ENCODE peak calls at places on chromosome 21, in four cellular contexts. One of them, this sample, is unnamed.

GRCh38 chr21:39155578-39155977 is 27.7 kb downstream of the PSMG1 start:
- DNase-seq in HepG2: no peak
- DNase-seq in A549: no peak
- DNase-seq in K562: no peak
- DNase-seq in this sample: no peak

GRCh38 chr21:17679002-17679600 is 66.4 kb upstream of the BTG3 start:
- DNase-seq in HepG2: peak
- DNase-seq in K562: peak
- DNase-seq in A549: peak
- DNase-seq in this sample: no peak

GRCh38 chr21:14913576-14914146 is 151.1 kb downstream of the NRIP1 start:
- DNase-seq in A549: no peak
- DNase-seq in K562: no peak
- DNase-seq in HepG2: no peak
- DNase-seq in this sample: no peak

GRCh38 chr21:17343055-17343454 is 169.8 kb upstream of the CXADR start:
- DNase-seq in A549: no peak
- DNase-seq in K562: no peak
- DNase-seq in HepG2: peak
- DNase-seq in this sample: no peak

GRCh38 chr21:28393279-28393678 is 599.4 kb downstream of the LTN1 start:
- DNase-seq in HepG2: no peak
- DNase-seq in K562: no peak
- DNase-seq in A549: no peak
- DNase-seq in this sample: no peak

GRCh38 chr21:43284700-43285099 is 115.9 kb downstream of the CRYAA start:
- DNase-seq in K562: no peak
- DNase-seq in HepG2: no peak
- DNase-seq in A549: no peak
- DNase-seq in this sample: no peak

GRCh38 chr21:18373631-18374030 is 30.0 kb downstream of the TMPRSS15 start:
- DNase-seq in A549: no peak
- DNase-seq in K562: no peak
- DNase-seq in HepG2: no peak
- DNase-seq in this sample: no peak

GRCh38 chr21:25385912-25386474 is 221.3 kb downstream of the MRPL39 start:
- DNase-seq in K562: peak
- DNase-seq in A549: peak
- DNase-seq in HepG2: peak
- DNase-seq in this sample: peak

GRCh38 chr21:42366292-42367010 is at the start of gene TFF1:
- DNase-seq in A549: peak
- DNase-seq in K562: no peak
- DNase-seq in HepG2: peak
- DNase-seq in this sample: no peak

DNA sequence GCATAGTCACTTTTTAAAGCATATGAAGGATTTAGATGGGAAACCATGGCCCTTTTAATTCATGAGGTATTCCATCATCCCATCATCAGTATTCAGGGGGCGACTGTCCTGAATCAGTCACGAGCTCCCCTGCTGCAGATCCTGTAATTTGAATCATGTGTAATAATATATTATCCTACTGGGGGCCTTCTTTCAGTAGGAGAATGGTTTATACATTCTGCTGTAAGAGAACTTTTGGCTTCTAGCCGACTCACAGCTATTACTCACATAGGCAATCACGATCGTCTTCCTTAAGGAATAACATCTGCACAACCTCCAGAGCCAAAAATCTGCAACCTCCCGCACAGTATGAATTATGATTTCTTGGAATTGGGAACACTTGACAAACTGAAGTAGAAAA is 342.9 kb downstream of the USP25 start:
- DNase-seq in A549: no peak
- DNase-seq in HepG2: no peak
- DNase-seq in K562: no peak
- DNase-seq in this sample: no peak
- TF ChIP-seq ESRRA in A549: no peak
- TF ChIP-seq ESRRA in HepG2: no peak
- TF ChIP-seq ESRRA in K562: no peak
- TF ChIP-seq ESRRA in this sample: no peak

GRCh38 chr21:35602811-35603210 is 457.5 kb downstream of the SETD4 start:
- DNase-seq in K562: no peak
- DNase-seq in HepG2: no peak
- DNase-seq in A549: no peak
- DNase-seq in this sample: no peak

GRCh38 chr21:35603471-35603870 is 456.9 kb downstream of the SETD4 start:
- DNase-seq in K562: no peak
- DNase-seq in HepG2: no peak
- DNase-seq in A549: no peak
- DNase-seq in this sample: peak

GRCh38 chr21:35597750-35598339 is 462.5 kb downstream of the SETD4 start:
- DNase-seq in K562: no peak
- DNase-seq in A549: no peak
- DNase-seq in HepG2: no peak
- DNase-seq in this sample: no peak

GRCh38 chr21:35594905-35595304 is 465.4 kb downstream of the SETD4 start:
- DNase-seq in A549: no peak
- DNase-seq in K562: no peak
- DNase-seq in HepG2: no peak
- DNase-seq in this sample: no peak

DNA sequence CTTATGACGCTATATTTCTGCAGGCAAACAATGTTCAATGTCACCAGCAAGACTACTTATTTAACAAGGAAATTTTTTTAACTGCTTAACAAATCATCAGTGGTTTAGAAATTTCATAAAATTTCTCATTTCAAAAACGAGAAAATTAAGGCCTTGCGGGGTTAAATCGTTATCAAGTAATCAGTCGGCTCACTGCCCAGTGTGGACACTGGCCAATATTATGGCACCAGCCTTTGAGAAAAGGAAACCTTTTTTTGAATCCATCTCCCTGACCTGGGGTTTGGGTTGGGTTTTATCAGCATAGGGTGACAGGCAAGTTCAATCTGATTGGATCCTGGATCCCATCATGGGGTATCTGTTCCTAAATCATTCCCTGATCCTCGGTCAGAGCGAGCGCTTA is 461.2 kb downstream of the SETD4 start:
- DNase-seq in HepG2: no peak
- DNase-seq in K562: no peak
- DNase-seq in A549: no peak
- DNase-seq in this sample: no peak
- TF ChIP-seq JUN in HepG2: no peak
- TF ChIP-seq JUN in K562: no peak
- TF ChIP-seq JUN in A549: no peak
- TF ChIP-seq JUN in this sample: no peak

GRCh38 chr21:33816148-33816547 is 99.5 kb downstream of the ATP5PO start:
- DNase-seq in K562: no peak
- DNase-seq in A549: no peak
- DNase-seq in HepG2: no peak
- DNase-seq in this sample: no peak
- TF ChIP-seq ESRRA in K562: no peak
- TF ChIP-seq ESRRA in A549: no peak
- TF ChIP-seq ESRRA in HepG2: no peak
- TF ChIP-seq ESRRA in this sample: no peak

GRCh38 chr21:34553199-34553952 is 41.4 kb upstream of the KCNE1 start:
- DNase-seq in K562: no peak
- DNase-seq in HepG2: no peak
- DNase-seq in A549: no peak
- DNase-seq in this sample: no peak
- TF ChIP-seq JUN in K562: no peak
- TF ChIP-seq JUN in HepG2: no peak
- TF ChIP-seq JUN in A549: no peak
- TF ChIP-seq JUN in this sample: no peak

GRCh38 chr21:45577806-45578801 is 35.9 kb upstream of the SLC19A1 start:
- DNase-seq in K562: no peak
- DNase-seq in A549: no peak
- DNase-seq in HepG2: peak
- DNase-seq in this sample: peak
- TF ChIP-seq ESRRA in K562: no peak
- TF ChIP-seq ESRRA in A549: no peak
- TF ChIP-seq ESRRA in HepG2: no peak
- TF ChIP-seq ESRRA in this sample: no peak

DNA sequence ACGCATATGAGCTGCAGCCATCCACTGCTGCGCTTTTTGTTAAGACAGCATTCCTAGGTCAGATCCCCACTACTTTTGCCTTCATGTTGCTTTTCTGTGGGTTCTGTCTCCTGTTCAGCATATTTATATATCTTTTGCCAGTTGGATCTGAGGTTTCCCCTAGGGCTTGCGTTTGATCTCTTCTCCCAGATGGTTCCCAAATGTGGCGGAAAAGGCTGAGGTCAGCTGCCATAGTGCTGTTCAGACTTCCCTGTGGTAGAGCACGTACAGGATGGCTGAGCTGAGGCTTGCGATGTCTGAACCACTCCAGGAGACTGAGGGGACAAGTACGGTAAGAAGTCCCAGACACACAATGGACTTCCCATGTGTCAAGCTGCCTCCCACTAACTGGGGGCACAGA is 39.8 kb downstream of the COL6A1 start:
- DNase-seq in HepG2: no peak
- DNase-seq in A549: no peak
- DNase-seq in K562: no peak
- DNase-seq in this sample: no peak
- TF ChIP-seq JUN in HepG2: no peak
- TF ChIP-seq JUN in A549: no peak
- TF ChIP-seq JUN in K562: no peak
- TF ChIP-seq JUN in this sample: no peak